ENCODE peak calls at places on chromosome 18, in five cellular contexts. B is fibroblast of mammary gland, N is heart right ventricle, Y is tibial artery, Q is right atrium auricular region. C is an unnamed sample.

GRCh38 chr18:74869904-74870863 is 272.5 kb downstream of the ZNF407 start:
- DNase-seq in B (no peak), N (no peak), Y (no peak), Q (no peak), C (no peak)

GRCh38 chr18:2932247-2933181 is 80.4 kb downstream of the LPIN2 start:
- DNase-seq in B (peak; percentile 77), N (no peak), Y (no peak), Q (no peak), C (no peak)

GRCh38 chr18:48829443-48830149 is 121.2 kb downstream of the SMAD7 start:
- DNase-seq in B (no peak), N (no peak), Y (peak; percentile 81), Q (peak; percentile 72), C (peak; percentile 75)

GRCh38 chr18:13267517-13267916 is 49.0 kb downstream of the LDLRAD4 start:
- DNase-seq in B (no peak), N (no peak), Y (no peak), Q (peak; percentile 57), C (peak; percentile 66)

GRCh38 chr18:73835656-73836055 is 312.0 kb downstream of the FBXO15 start:
- DNase-seq in B (peak; percentile 24), N (no peak), Y (no peak), Q (no peak), C (no peak)

GRCh38 chr18:13112982-13113381 is 105.6 kb upstream of the LDLRAD4 start:
- DNase-seq in B (peak; percentile 39), N (peak; percentile 77), Y (no peak), Q (peak; percentile 68), C (no peak)

GRCh38 chr18:41966943-41967342 is 11.9 kb downstream of the PIK3C3 start:
- DNase-seq in B (peak; percentile 18), N (no peak), Y (no peak), Q (no peak), C (no peak)

GRCh38 chr18:44715841-44716240 is 35.2 kb downstream of the SETBP1 start:
- DNase-seq in B (no peak), N (no peak), Y (no peak), Q (no peak), C (no peak)

GRCh38 chr18:69936191-69936558 is 11.5 kb downstream of the CD226 start:
- DNase-seq in B (peak; percentile 13), N (no peak), Y (no peak), Q (no peak), C (no peak)

GRCh38 chr18:22302152-22302551 is 115.6 kb downstream of the CTAGE1 start:
- DNase-seq in B (no peak), N (no peak), Y (no peak), Q (no peak), C (no peak)

GRCh38 chr18:79566841-79567370 is 112.7 kb upstream of the CTDP1 start:
- DNase-seq in B (no peak), N (no peak), Y (no peak), Q (no peak), C (no peak)

GRCh38 chr18:383135-383534 is 115.3 kb upstream of the THOC1 start:
- DNase-seq in B (no peak), N (no peak), Y (no peak), Q (no peak), C (no peak)

GRCh38 chr18:67266246-67266570 is 250.3 kb downstream of the DSEL start:
- DNase-seq in B (no peak), N (no peak), Y (no peak), Q (no peak), C (no peak)

GRCh38 chr18:44537521-44537920 is 143.2 kb upstream of the SETBP1 start:
- DNase-seq in B (peak; percentile 97), N (no peak), Y (peak; percentile 66), Q (no peak), C (peak; percentile 92)

GRCh38 chr18:25230658-25231326 is 121.2 kb downstream of the ZNF521 start:
- DNase-seq in B (peak; percentile 91), N (peak; percentile 61), Y (peak; percentile 90), Q (peak; percentile 93), C (no peak)

GRCh38 chr18:79610461-79611039 is 69.1 kb upstream of the CTDP1 start:
- DNase-seq in B (no peak), N (peak; percentile 14), Y (peak; percentile 59), Q (no peak), C (no peak)

GRCh38 chr18:79436556-79437275 is 41.0 kb downstream of the NFATC1 start:
- DNase-seq in B (no peak), N (no peak), Y (no peak), Q (no peak), C (no peak)

GRCh38 chr18:33470229-33470628 is 29.7 kb upstream of the CCDC178 start:
- DNase-seq in B (peak; percentile 27), N (no peak), Y (no peak), Q (no peak), C (no peak)

GRCh38 chr18:56003651-56004050 is 415.7 kb upstream of the TCF4 start:
- DNase-seq in B (no peak), N (no peak), Y (no peak), Q (no peak), C (no peak)

GRCh38 chr18:30765247-30765646 is 277.3 kb downstream of the DSC3 start:
- DNase-seq in B (no peak), N (no peak), Y (no peak), Q (no peak), C (no peak)
- TF ChIP-seq CTCF in B (no peak), N (no peak), Y (no peak), Q (no peak), C (no peak)

GRCh38 chr18:36454258-36454657 is 156.7 kb downstream of the FHOD3 start:
- DNase-seq in B (no peak), N (no peak), Y (no peak), Q (no peak), C (no peak)

GRCh38 chr18:36457683-36458082 is 160.2 kb downstream of the FHOD3 start:
- DNase-seq in B (no peak), N (no peak), Y (no peak), Q (no peak), C (no peak)

GRCh38 chr18:36456622-36457021 is 159.1 kb downstream of the FHOD3 start:
- DNase-seq in B (no peak), N (no peak), Y (no peak), Q (no peak), C (no peak)

GRCh38 chr18:36454848-36455458 is 157.4 kb downstream of the FHOD3 start:
- DNase-seq in B (no peak), N (no peak), Y (no peak), Q (no peak), C (no peak)

GRCh38 chr18:36455931-36456330 is 158.4 kb downstream of the FHOD3 start:
- DNase-seq in B (no peak), N (no peak), Y (no peak), Q (no peak), C (no peak)
- TF ChIP-seq CTCF in B (no peak), N (no peak), Y (no peak), Q (no peak), C (no peak)

DNA sequence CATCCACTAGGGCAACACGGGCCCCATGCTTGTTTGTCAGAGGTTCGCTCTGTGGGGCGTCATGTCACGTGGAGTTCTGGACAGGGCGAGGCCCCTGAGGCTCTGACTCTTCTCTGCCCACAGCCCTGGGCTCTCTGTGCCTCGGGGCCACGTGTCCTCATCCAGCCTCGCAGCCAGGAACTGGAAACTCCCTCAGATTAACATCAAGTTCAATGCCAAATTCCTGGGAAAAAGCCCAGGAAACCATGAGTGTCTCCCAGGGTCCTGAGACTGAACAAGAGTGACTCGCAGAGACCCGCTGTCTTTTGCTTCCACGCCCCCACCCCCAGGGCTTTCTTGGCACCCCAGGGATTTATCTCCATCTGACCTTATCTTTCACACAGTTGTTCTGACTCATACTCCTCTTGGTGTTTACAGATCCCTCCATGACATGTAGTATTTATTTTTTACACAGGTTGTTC is 174.0 kb upstream of the PIEZO2 start:
- DNase-seq in B (peak; percentile 80), N (no peak), Y (no peak), Q (no peak), C (no peak)
- TF ChIP-seq CTCF in B (no peak), N (no peak), Y (no peak), Q (no peak), C (no peak)

GRCh38 chr18:59697236-59697932 is at the start of gene CCBE1:
- DNase-seq in B (peak; percentile 69), N (peak; percentile 80), Y (peak; percentile 71), Q (peak; percentile 59), C (peak; percentile 95)
- TF ChIP-seq CTCF in B (peak; percentile 72), N (peak; percentile 80), Y (peak; percentile 46), Q (peak; percentile 86), C (peak; percentile 99)

DNA sequence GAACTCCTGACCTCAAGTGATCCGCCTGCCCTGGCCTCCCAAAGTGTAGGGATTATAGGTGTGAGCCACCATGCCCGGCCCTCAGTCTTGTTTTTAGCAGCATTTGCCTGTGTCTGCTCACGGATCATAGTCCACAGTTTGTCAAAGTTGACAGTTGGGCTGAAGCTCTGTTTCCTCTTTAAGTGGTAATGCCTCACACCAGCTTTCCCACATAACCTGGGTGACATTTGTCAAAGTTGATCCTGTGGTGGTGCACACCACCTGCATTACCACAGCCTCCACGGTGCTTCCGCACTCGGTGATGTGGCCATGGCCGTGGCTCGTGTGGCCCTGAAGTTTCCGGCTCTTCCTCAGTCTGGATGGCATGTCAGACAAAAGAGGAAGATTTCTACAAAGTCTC is 27.1 kb downstream of the RAB31 start:
- DNase-seq in B (no peak), N (no peak), Y (no peak), Q (peak; percentile 48), C (no peak)
- TF ChIP-seq CTCF in B (no peak), N (no peak), Y (no peak), Q (no peak), C (no peak)

GRCh38 chr18:62455222-62455621 is 67.6 kb upstream of the ZCCHC2 start:
- DNase-seq in B (no peak), N (no peak), Y (no peak), Q (no peak), C (no peak)

GRCh38 chr18:62460851-62461300 is 61.9 kb upstream of the ZCCHC2 start:
- DNase-seq in B (peak; percentile 52), N (peak; percentile 26), Y (no peak), Q (peak; percentile 71), C (no peak)

GRCh38 chr18:62458868-62459716 is 63.7 kb upstream of the ZCCHC2 start:
- DNase-seq in B (no peak), N (peak; percentile 64), Y (no peak), Q (no peak), C (peak; percentile 53)

GRCh38 chr18:62457830-62458229 is 65.0 kb upstream of the ZCCHC2 start:
- DNase-seq in B (no peak), N (no peak), Y (no peak), Q (no peak), C (no peak)

DNA sequence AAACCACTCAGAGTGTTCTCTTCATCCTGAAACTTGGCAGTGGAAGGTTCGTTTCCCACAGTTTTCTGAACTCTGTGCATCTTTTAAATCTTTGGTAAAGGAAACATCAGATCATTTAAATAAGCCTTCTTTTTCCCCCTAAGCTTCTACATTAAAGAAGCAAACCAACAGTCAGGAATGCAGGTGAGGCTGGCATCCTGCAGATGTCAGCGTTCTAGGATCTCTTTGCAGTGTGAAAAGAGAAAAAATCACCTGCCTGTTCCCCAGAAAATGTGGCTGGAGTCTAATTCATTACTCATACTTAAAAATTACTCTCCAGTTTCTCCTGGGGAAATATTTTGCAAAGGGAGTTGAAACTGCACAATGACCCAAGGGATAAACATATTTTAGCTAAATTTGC is 64.5 kb upstream of the ZCCHC2 start:
- DNase-seq in B (no peak), N (no peak), Y (no peak), Q (no peak), C (no peak)
- TF ChIP-seq CTCF in B (no peak), N (no peak), Y (no peak), Q (no peak), C (no peak)

C was measured in osteocyte.